ENCODE peak calls at places on chromosomes 1 and 21, in ten cellular contexts. One of them, this sample, is unnamed.

GRCh38 chr1:228530951-228531731 is 44.0 kb downstream of the RNF187 start:
- DNase-seq in spleen: peak
- DNase-seq in A549: no peak
- DNase-seq in Peyer's patch: no peak
- DNase-seq in NB4: no peak
- DNase-seq in HCT116: no peak
- DNase-seq in heart left ventricle: no peak
- DNase-seq in adrenal gland: no peak
- DNase-seq in breast epithelium: no peak
- DNase-seq in prostate gland: no peak
- DNase-seq in this sample: peak

GRCh38 chr1:229557913-229558414 is 543 bp downstream of the ABCB10 start:
- DNase-seq in spleen: peak
- DNase-seq in A549: peak
- DNase-seq in Peyer's patch: peak
- DNase-seq in NB4: peak
- DNase-seq in HCT116: no peak
- DNase-seq in heart left ventricle: peak
- DNase-seq in adrenal gland: peak
- DNase-seq in breast epithelium: no peak
- DNase-seq in prostate gland: peak
- DNase-seq in this sample: peak

GRCh38 chr1:164765557-164765956 is 206.6 kb downstream of the PBX1 start:
- DNase-seq in spleen: no peak
- DNase-seq in A549: peak
- DNase-seq in Peyer's patch: no peak
- DNase-seq in NB4: no peak
- DNase-seq in HCT116: no peak
- DNase-seq in heart left ventricle: no peak
- DNase-seq in adrenal gland: no peak
- DNase-seq in breast epithelium: no peak
- DNase-seq in prostate gland: no peak
- DNase-seq in this sample: no peak

GRCh38 chr1:55338448-55338820 is 123.3 kb upstream of the USP24 start:
- DNase-seq in spleen: no peak
- DNase-seq in A549: no peak
- DNase-seq in Peyer's patch: no peak
- DNase-seq in NB4: no peak
- DNase-seq in HCT116: no peak
- DNase-seq in heart left ventricle: no peak
- DNase-seq in adrenal gland: no peak
- DNase-seq in breast epithelium: no peak
- DNase-seq in prostate gland: no peak
- DNase-seq in this sample: no peak

GRCh38 chr1:38026592-38027200 is 14.2 kb downstream of the UTP11 start:
- DNase-seq in spleen: no peak
- DNase-seq in A549: peak
- DNase-seq in Peyer's patch: no peak
- DNase-seq in NB4: peak
- DNase-seq in HCT116: no peak
- DNase-seq in heart left ventricle: no peak
- DNase-seq in adrenal gland: peak
- DNase-seq in breast epithelium: no peak
- DNase-seq in prostate gland: peak
- DNase-seq in this sample: no peak

GRCh38 chr1:37739222-37739621 is 25.7 kb downstream of the EPHA10 start:
- DNase-seq in spleen: no peak
- DNase-seq in A549: no peak
- DNase-seq in Peyer's patch: peak
- DNase-seq in NB4: no peak
- DNase-seq in HCT116: peak
- DNase-seq in heart left ventricle: no peak
- DNase-seq in adrenal gland: peak
- DNase-seq in breast epithelium: no peak
- DNase-seq in prostate gland: no peak
- DNase-seq in this sample: peak

GRCh38 chr1:24325587-24326449 is 6.7 kb downstream of the GRHL3 start:
- DNase-seq in spleen: no peak
- DNase-seq in A549: no peak
- DNase-seq in Peyer's patch: no peak
- DNase-seq in NB4: no peak
- DNase-seq in HCT116: no peak
- DNase-seq in heart left ventricle: no peak
- DNase-seq in adrenal gland: no peak
- DNase-seq in breast epithelium: no peak
- DNase-seq in prostate gland: no peak
- DNase-seq in this sample: no peak

GRCh38 chr1:198629610-198630009 is 9.2 kb upstream of the PTPRC start:
- DNase-seq in spleen: no peak
- DNase-seq in A549: no peak
- DNase-seq in Peyer's patch: no peak
- DNase-seq in NB4: no peak
- DNase-seq in HCT116: no peak
- DNase-seq in heart left ventricle: no peak
- DNase-seq in adrenal gland: no peak
- DNase-seq in breast epithelium: no peak
- DNase-seq in prostate gland: no peak
- DNase-seq in this sample: no peak

DNA sequence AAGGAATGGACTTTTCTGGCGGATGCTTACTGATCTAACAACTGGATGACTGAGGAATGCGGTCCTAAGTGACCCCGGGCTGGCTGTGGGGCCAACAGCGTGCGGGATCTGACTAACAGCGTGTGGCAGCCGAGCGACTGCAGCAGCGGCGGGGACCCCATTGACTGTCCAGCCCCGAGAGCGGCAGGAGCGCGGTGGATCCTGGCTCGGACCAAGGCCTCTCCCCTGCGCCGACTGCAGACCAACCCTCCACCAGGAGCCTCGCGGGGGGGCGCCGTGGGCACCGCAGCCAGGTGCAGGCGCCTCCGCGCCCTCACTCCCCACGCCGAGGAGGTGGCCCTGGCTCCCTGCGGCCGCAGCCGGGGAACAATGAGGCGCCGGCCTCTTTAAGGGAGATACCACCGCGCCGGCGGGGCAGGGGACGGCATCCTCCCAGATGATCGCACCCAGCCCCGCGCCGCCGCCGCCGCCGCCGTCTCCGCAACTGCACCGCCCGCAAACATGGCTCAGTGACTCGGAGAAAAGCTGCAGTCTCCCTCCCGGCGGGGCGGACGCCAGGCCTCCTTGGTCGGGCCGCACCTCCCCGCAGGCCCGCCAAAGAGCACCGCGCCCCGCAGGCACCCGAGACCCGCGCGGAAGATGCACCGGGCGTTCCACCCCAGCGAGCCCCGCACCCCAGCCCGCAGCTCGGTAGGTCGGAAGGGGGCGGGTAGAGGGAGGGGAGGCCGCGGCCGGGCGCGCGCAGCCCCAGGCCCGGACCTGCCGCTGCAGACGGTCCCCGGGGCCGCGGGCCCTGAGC is 694 bp upstream of the PDIK1L start:
- DNase-seq in spleen: peak
- DNase-seq in A549: peak
- DNase-seq in Peyer's patch: peak
- DNase-seq in NB4: peak
- DNase-seq in HCT116: peak
- DNase-seq in heart left ventricle: peak
- DNase-seq in adrenal gland: peak
- DNase-seq in breast epithelium: peak
- DNase-seq in prostate gland: peak
- DNase-seq in this sample: peak
- TF ChIP-seq POLR2A in spleen: no peak
- TF ChIP-seq POLR2A in A549: peak
- TF ChIP-seq POLR2A in Peyer's patch: peak
- TF ChIP-seq POLR2A in NB4: peak
- TF ChIP-seq POLR2A in HCT116: peak
- TF ChIP-seq POLR2A in heart left ventricle: no peak
- TF ChIP-seq POLR2A in adrenal gland: peak
- TF ChIP-seq POLR2A in breast epithelium: no peak
- TF ChIP-seq POLR2A in prostate gland: peak
- TF ChIP-seq POLR2A in this sample: no peak

DNA sequence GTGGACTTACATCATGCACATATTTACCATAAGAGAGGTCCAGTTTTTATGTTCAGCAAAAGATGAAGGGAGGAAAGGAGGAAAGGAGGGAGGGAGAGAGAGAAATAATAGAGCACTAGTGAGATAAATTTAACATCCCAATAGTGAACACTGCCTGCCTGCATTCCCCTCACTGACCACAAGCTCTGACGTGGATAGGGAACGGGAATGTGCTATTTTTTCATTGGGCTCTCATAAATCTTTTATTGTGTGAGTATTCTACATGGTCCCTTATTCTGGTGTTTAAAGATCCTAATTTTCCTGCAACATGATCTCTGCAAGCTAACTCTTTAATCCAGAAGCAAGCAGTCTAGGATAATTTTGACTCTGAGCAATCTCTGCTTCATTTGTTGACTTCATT is 82.2 kb downstream of the TTC3 start:
- DNase-seq in spleen: no peak
- DNase-seq in A549: no peak
- DNase-seq in Peyer's patch: no peak
- DNase-seq in NB4: no peak
- DNase-seq in HCT116: no peak
- DNase-seq in heart left ventricle: no peak
- DNase-seq in adrenal gland: no peak
- DNase-seq in breast epithelium: no peak
- DNase-seq in prostate gland: peak
- DNase-seq in this sample: no peak
- TF ChIP-seq CTCF in spleen: no peak
- TF ChIP-seq CTCF in A549: no peak
- TF ChIP-seq CTCF in Peyer's patch: no peak
- TF ChIP-seq CTCF in NB4: no peak
- TF ChIP-seq CTCF in HCT116: no peak
- TF ChIP-seq CTCF in heart left ventricle: no peak
- TF ChIP-seq CTCF in adrenal gland: no peak
- TF ChIP-seq CTCF in breast epithelium: no peak
- TF ChIP-seq CTCF in prostate gland: no peak
- TF ChIP-seq CTCF in this sample: no peak

GRCh38 chr1:151887028-151887427 is 22.3 kb downstream of the THEM4 start:
- DNase-seq in spleen: no peak
- DNase-seq in A549: no peak
- DNase-seq in Peyer's patch: no peak
- DNase-seq in NB4: no peak
- DNase-seq in HCT116: no peak
- DNase-seq in heart left ventricle: no peak
- DNase-seq in adrenal gland: no peak
- DNase-seq in breast epithelium: no peak
- DNase-seq in prostate gland: no peak
- DNase-seq in this sample: peak

GRCh38 chr1:151891515-151891914 is 17.8 kb downstream of the THEM4 start:
- DNase-seq in spleen: no peak
- DNase-seq in A549: no peak
- DNase-seq in Peyer's patch: no peak
- DNase-seq in NB4: no peak
- DNase-seq in HCT116: no peak
- DNase-seq in heart left ventricle: no peak
- DNase-seq in adrenal gland: no peak
- DNase-seq in breast epithelium: no peak
- DNase-seq in prostate gland: no peak
- DNase-seq in this sample: no peak

GRCh38 chr1:151893176-151893924 is 16.0 kb downstream of the THEM4 start:
- DNase-seq in spleen: no peak
- DNase-seq in A549: no peak
- DNase-seq in Peyer's patch: no peak
- DNase-seq in NB4: no peak
- DNase-seq in HCT116: no peak
- DNase-seq in heart left ventricle: no peak
- DNase-seq in adrenal gland: peak
- DNase-seq in breast epithelium: no peak
- DNase-seq in prostate gland: no peak
- DNase-seq in this sample: no peak

GRCh38 chr1:151888972-151889570 is 20.2 kb downstream of the THEM4 start:
- DNase-seq in spleen: no peak
- DNase-seq in A549: peak
- DNase-seq in Peyer's patch: no peak
- DNase-seq in NB4: peak
- DNase-seq in HCT116: no peak
- DNase-seq in heart left ventricle: no peak
- DNase-seq in adrenal gland: no peak
- DNase-seq in breast epithelium: no peak
- DNase-seq in prostate gland: no peak
- DNase-seq in this sample: no peak

DNA sequence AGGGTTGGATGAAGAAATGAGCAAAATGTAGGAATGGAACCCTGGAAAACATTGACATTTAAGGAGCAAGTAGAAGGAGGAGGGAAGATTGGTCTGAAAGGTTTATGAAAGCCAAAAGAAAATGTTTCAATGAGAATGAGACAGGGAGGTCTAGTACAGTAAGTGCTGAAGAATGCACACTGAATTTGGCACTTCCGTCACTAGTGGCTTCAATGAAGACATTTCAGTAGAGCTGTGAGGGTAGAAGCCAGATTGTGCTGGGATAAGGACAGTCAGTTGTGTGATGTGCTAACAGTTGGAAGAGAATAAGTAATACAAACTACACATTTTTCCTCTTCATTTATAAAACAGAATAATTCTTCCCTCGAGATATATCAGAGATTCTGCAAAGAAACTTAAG is 17.1 kb downstream of the THEM4 start:
- DNase-seq in spleen: no peak
- DNase-seq in A549: no peak
- DNase-seq in Peyer's patch: no peak
- DNase-seq in NB4: no peak
- DNase-seq in HCT116: no peak
- DNase-seq in heart left ventricle: no peak
- DNase-seq in adrenal gland: no peak
- DNase-seq in breast epithelium: no peak
- DNase-seq in prostate gland: no peak
- DNase-seq in this sample: no peak
- TF ChIP-seq POLR2A in spleen: no peak
- TF ChIP-seq POLR2A in A549: no peak
- TF ChIP-seq POLR2A in Peyer's patch: no peak
- TF ChIP-seq POLR2A in NB4: no peak
- TF ChIP-seq POLR2A in HCT116: no peak
- TF ChIP-seq POLR2A in heart left ventricle: no peak
- TF ChIP-seq POLR2A in adrenal gland: no peak
- TF ChIP-seq POLR2A in breast epithelium: no peak
- TF ChIP-seq POLR2A in prostate gland: no peak
- TF ChIP-seq POLR2A in this sample: no peak

GRCh38 chr1:206798384-206798996 is 26.2 kb upstream of the IL10 start:
- DNase-seq in spleen: no peak
- DNase-seq in A549: no peak
- DNase-seq in Peyer's patch: no peak
- DNase-seq in NB4: no peak
- DNase-seq in HCT116: no peak
- DNase-seq in heart left ventricle: no peak
- DNase-seq in adrenal gland: no peak
- DNase-seq in breast epithelium: no peak
- DNase-seq in prostate gland: no peak
- DNase-seq in this sample: no peak

GRCh38 chr1:206800411-206800810 is 28.1 kb upstream of the IL10 start:
- DNase-seq in spleen: no peak
- DNase-seq in A549: no peak
- DNase-seq in Peyer's patch: no peak
- DNase-seq in NB4: no peak
- DNase-seq in HCT116: no peak
- DNase-seq in heart left ventricle: no peak
- DNase-seq in adrenal gland: no peak
- DNase-seq in breast epithelium: no peak
- DNase-seq in prostate gland: no peak
- DNase-seq in this sample: no peak

GRCh38 chr1:206799311-206799710 is 27.0 kb upstream of the IL10 start:
- DNase-seq in spleen: no peak
- DNase-seq in A549: no peak
- DNase-seq in Peyer's patch: no peak
- DNase-seq in NB4: no peak
- DNase-seq in HCT116: no peak
- DNase-seq in heart left ventricle: no peak
- DNase-seq in adrenal gland: no peak
- DNase-seq in breast epithelium: no peak
- DNase-seq in prostate gland: no peak
- DNase-seq in this sample: no peak

GRCh38 chr1:206796984-206797402 is 24.7 kb upstream of the IL10 start:
- DNase-seq in spleen: no peak
- DNase-seq in A549: no peak
- DNase-seq in Peyer's patch: no peak
- DNase-seq in NB4: peak
- DNase-seq in HCT116: no peak
- DNase-seq in heart left ventricle: no peak
- DNase-seq in adrenal gland: peak
- DNase-seq in breast epithelium: no peak
- DNase-seq in prostate gland: no peak
- DNase-seq in this sample: no peak

DNA sequence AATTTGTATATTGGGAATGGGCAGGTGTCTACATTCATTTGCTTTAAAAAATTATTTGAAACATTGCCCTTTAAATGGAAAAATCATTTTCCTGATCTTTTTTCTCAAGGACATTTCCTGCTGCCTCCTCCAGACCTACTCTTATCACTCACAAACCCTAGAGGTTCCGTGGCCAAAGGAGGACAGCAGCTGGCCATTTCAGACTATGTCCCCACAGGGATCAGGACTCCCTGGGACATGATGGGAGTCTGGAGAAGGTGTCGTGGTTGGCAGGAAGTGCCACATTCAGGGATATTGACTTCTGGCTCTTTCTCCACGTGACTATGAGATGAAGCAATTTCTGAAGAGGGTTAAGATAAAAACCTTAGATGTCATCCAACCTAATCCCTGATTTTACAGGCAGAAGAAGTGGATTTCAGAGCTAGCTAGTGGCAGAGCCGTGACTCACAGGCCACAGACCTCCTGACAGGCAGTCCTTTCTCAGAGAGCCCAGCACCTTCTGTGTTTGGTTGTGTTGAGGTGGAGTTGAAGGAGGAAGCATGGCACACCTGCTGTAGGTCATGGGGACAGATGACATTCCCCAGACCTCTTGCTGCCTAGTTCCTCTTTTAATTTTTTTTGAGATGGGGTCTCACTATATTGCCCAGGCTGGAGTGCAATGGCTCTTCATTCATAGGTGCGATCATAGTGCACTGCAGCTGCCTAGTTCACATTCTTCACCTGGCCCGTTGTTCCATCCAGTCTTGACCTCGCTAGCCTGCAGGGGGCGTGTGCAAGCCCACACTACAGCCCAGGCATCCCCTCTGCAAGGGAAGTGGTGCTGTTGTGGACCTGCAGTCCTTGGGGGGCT is 25.5 kb upstream of the IL10 start:
- DNase-seq in spleen: peak
- DNase-seq in A549: peak
- DNase-seq in Peyer's patch: peak
- DNase-seq in NB4: peak
- DNase-seq in HCT116: no peak
- DNase-seq in heart left ventricle: no peak
- DNase-seq in adrenal gland: peak
- DNase-seq in breast epithelium: no peak
- DNase-seq in prostate gland: no peak
- DNase-seq in this sample: no peak
- TF ChIP-seq CTCF in spleen: peak
- TF ChIP-seq CTCF in A549: peak
- TF ChIP-seq CTCF in Peyer's patch: peak
- TF ChIP-seq CTCF in NB4: peak
- TF ChIP-seq CTCF in HCT116: peak
- TF ChIP-seq CTCF in heart left ventricle: peak
- TF ChIP-seq CTCF in adrenal gland: no peak
- TF ChIP-seq CTCF in breast epithelium: no peak
- TF ChIP-seq CTCF in prostate gland: no peak
- TF ChIP-seq CTCF in this sample: no peak

This sample was measured in lower leg skin.